ENCODE peak calls at places on chromosomes 11 and 22, in six cellular contexts. W is activated T-cell treated with anti-CD3 and anti-CD28 coated beads for 24 hours, R is lower leg skin, O is left colon, A is fibroblast of mammary gland, U is right atrium auricular region. Q is an unnamed sample.

GRCh38 chr11:111523343-111523742 is 8.8 kb downstream of the HOATZ start:
- DNase-seq in W (no peak), R (no peak), O (no peak), A (no peak), U (no peak), Q (no peak)

GRCh38 chr22:30400159-30400558 is 3.3 kb downstream of the SEC14L2 start:
- DNase-seq in W (no peak), R (no peak), O (no peak), A (no peak), U (no peak), Q (no peak)

GRCh38 chr22:29126670-29127069 is 53.8 kb downstream of the KREMEN1 start:
- DNase-seq in W (no peak), R (no peak), O (no peak), A (no peak), U (no peak), Q (no peak)

GRCh38 chr11:46353706-46354105 is 6.4 kb downstream of the DGKZ start:
- DNase-seq in W (peak), R (no peak), O (no peak), A (peak), U (no peak), Q (no peak)

GRCh38 chr22:37739611-37740049 is 42.8 kb downstream of the TRIOBP start:
- DNase-seq in W (no peak), R (no peak), O (no peak), A (no peak), U (no peak), Q (no peak)

GRCh38 chr22:41919357-41920224 is 4.7 kb upstream of the SHISA8 start:
- DNase-seq in W (no peak), R (no peak), O (peak), A (peak), U (no peak), Q (no peak)

GRCh38 chr11:26025680-26026079 is 306.2 kb upstream of the ANO3 start:
- DNase-seq in W (no peak), R (no peak), O (no peak), A (peak), U (no peak), Q (no peak)

GRCh38 chr11:62443390-62444201 is 24.8 kb downstream of the SCGB1A1 start:
- DNase-seq in W (no peak), R (no peak), O (no peak), A (no peak), U (peak), Q (no peak)

GRCh38 chr11:120894207-120894989 is 129.5 kb upstream of the TBCEL start:
- DNase-seq in W (no peak), R (peak), O (no peak), A (no peak), U (no peak), Q (no peak)

GRCh38 chr22:32375678-32376450 is 18.2 kb downstream of the RFPL3 start:
- DNase-seq in W (no peak), R (no peak), O (no peak), A (no peak), U (no peak), Q (no peak)

GRCh38 chr11:111775024-111775710 is 9.0 kb upstream of the PPP2R1B start:
- DNase-seq in W (no peak), R (no peak), O (no peak), A (peak), U (peak), Q (no peak)

GRCh38 chr11:116518141-116518540 is 254.6 kb downstream of the BUD13 start:
- DNase-seq in W (no peak), R (no peak), O (no peak), A (no peak), U (no peak), Q (no peak)

GRCh38 chr11:77320351-77320750 is 18.9 kb upstream of the GDPD4 start:
- DNase-seq in W (no peak), R (no peak), O (no peak), A (no peak), U (no peak), Q (no peak)

GRCh38 chr11:65298131-65298535 is 16.5 kb upstream of the CDC42EP2 start:
- DNase-seq in W (no peak), R (no peak), O (peak), A (peak), U (peak), Q (no peak)

Q was measured in thoracic aorta.